ENCODE peak calls at places on chromosomes 4 and X, in four cellular contexts. C is H1, R is stomach, H is lower lobe of right lung. A is an unnamed sample. For H3K9me3, the result is how much of the 10 kb centered on the place peaks cover.

GRCh38 chr4:186676531-186677158 is 47.0 kb downstream of the FAT1 start:
- DNase-seq in R (no peak), H (no peak), C (no peak), A (no peak)

GRCh38 chrX:9997524-9997923 is 30.4 kb downstream of the CLDN34 start:
- DNase-seq in H (no peak), C (no peak), R (no peak), A (no peak)

GRCh38 chr4:8652181-8653078 is 59.9 kb downstream of the CPZ start:
- DNase-seq in C (no peak), H (no peak), R (peak), A (no peak)

GRCh38 chr4:157521916-157522315 is 301.4 kb downstream of the GRIA2 start:
- DNase-seq in C (no peak), R (no peak), H (no peak), A (no peak)

GRCh38 chr4:8308856-8309771 is 39.6 kb downstream of the HTRA3 start:
- DNase-seq in H (peak), R (no peak), C (no peak), A (peak)

GRCh38 chrX:9724711-9725110 is 40.9 kb downstream of the GPR143 start:
- DNase-seq in C (no peak), H (no peak), R (no peak), A (no peak)

GRCh38 chr4:100362363-100362762 is 155.5 kb downstream of the EMCN start:
- DNase-seq in C (no peak), R (no peak), H (no peak), A (no peak)

GRCh38 chrX:68396953-68397352 is 36.3 kb downstream of the OPHN1 start:
- DNase-seq in H (no peak), C (no peak), R (no peak), A (peak)

GRCh38 chr4:82746705-82747567 is 51.7 kb downstream of the SCD5 start:
- DNase-seq in C (no peak), H (no peak), R (no peak), A (no peak)

GRCh38 chr4:59655996-59656395 is 1544.1 kb upstream of the ADGRL3 start:
- DNase-seq in H (no peak), R (no peak), C (no peak), A (no peak)

GRCh38 chrX:2928583-2929434 is at the start of gene ARSD:
- DNase-seq in R (peak), H (peak), C (peak), A (peak)

GRCh38 chr4:153489856-153490558 is 23.8 kb downstream of the TMEM131L start:
- DNase-seq in H (no peak), C (no peak), R (no peak), A (no peak)

GRCh38 chrX:133569217-133569616 is 153.9 kb upstream of the GPC4 start:
- DNase-seq in H (no peak), R (no peak), C (no peak), A (no peak)

GRCh38 chr4:67886281-67886680 is 2.5 kb upstream of the TMPRSS11D start:
- DNase-seq in R (no peak), C (no peak), H (no peak), A (no peak)

GRCh38 chrX:138872537-138872936 is 161.0 kb upstream of the FGF13 start:
- DNase-seq in R (no peak), C (no peak), H (no peak), A (no peak)

GRCh38 chr4:70721747-70722146 is at the start of gene RUFY3:
- DNase-seq in C (no peak), R (no peak), H (no peak), A (peak)

GRCh38 chr4:139928568-139928967 is 225.4 kb downstream of the MAML3 start:
- DNase-seq in R (no peak), C (no peak), H (no peak), A (no peak)

GRCh38 chr4:54678826-54679225 is 21.1 kb downstream of the KIT start:
- DNase-seq in R (no peak), C (no peak), H (no peak), A (no peak)

GRCh38 chr4:70544279-70544870 is 26.0 kb downstream of the AMTN start:
- DNase-seq in H (no peak), R (no peak), C (no peak), A (no peak)

GRCh38 chr4:159248383-159249178 is 145.7 kb downstream of the RAPGEF2 start:
- DNase-seq in R (no peak), H (no peak), C (no peak), A (no peak)

GRCh38 chr4:145345401-145345800 is 136.3 kb upstream of the SMAD1 start:
- DNase-seq in C (no peak), H (no peak), R (no peak), A (no peak)

GRCh38 chrX:119685225-119686066 is 7.5 kb downstream of the SEPTIN6 start:
- DNase-seq in C (no peak), H (no peak), R (no peak), A (no peak)

GRCh38 chr4:17702666-17703065 is 78.8 kb downstream of the FAM184B start:
- DNase-seq in C (no peak), R (no peak), H (no peak), A (no peak)

GRCh38 chrX:1118572-1119199 is 93.8 kb downstream of the CRLF2 start:
- DNase-seq in C (no peak), R (no peak), H (no peak), A (no peak)

GRCh38 chr4:137471895-137472294 is 60.4 kb downstream of the PCDH18 start:
- DNase-seq in R (no peak), H (no peak), C (no peak), A (no peak)

GRCh38 chr4:48032721-48033120 is 16.1 kb downstream of the NIPAL1 start:
- DNase-seq in R (no peak), H (no peak), C (no peak), A (no peak)

GRCh38 chr4:140069068-140069467 is 84.9 kb downstream of the MAML3 start:
- DNase-seq in R (peak), C (no peak), H (no peak), A (no peak)

GRCh38 chr4:141571368-141571767 is 65.0 kb upstream of the IL15 start:
- DNase-seq in R (no peak), H (no peak), C (no peak), A (peak)

GRCh38 chr4:24470681-24471622 is 113.4 kb downstream of the DHX15 start:
- DNase-seq in R (no peak), C (no peak), H (peak), A (peak)

GRCh38 chr4:13543648-13544555 is at the start of gene NKX3-2:
- DNase-seq in C (no peak), R (no peak), H (no peak), A (no peak)

GRCh38 chr4:69910016-69910782 is 20.7 kb upstream of the CSN1S1 start:
- DNase-seq in H (no peak), C (no peak), R (no peak), A (no peak)

GRCh38 chr4:41437264-41437566 is 100.7 kb upstream of the LIMCH1 start:
- DNase-seq in H (no peak), C (no peak), R (no peak), A (peak)

GRCh38 chr4:167555338-167556022 is 321.2 kb upstream of the SPOCK3 start:
- DNase-seq in H (no peak), C (no peak), R (no peak), A (no peak)

GRCh38 chr4:61210186-61210939 is 10.2 kb downstream of the ADGRL3 start:
- DNase-seq in C (no peak), H (no peak), R (no peak), A (no peak)

GRCh38 chrX:110317079-110317819 is 636 bp downstream of the AMMECR1 start:
- DNase-seq in H (peak), C (no peak), R (peak), A (peak)

GRCh38 chrX:152810403-152810802 is 20.2 kb downstream of the CETN2 start:
- DNase-seq in C (no peak), H (no peak), R (no peak), A (peak)

GRCh38 chrX:13078739-13079444 is 34.5 kb upstream of the FAM9C start:
- DNase-seq in R (peak), H (no peak), C (no peak), A (no peak)

GRCh38 chr4:205097-205756 is 80.9 kb downstream of the ZNF718 start:
- DNase-seq in R (no peak), C (no peak), H (no peak), A (no peak)

GRCh38 chr4:212438-213174 is 88.3 kb downstream of the ZNF718 start:
- DNase-seq in H (peak), C (no peak), R (peak), A (no peak)

GRCh38 chr4:206054-206453 is 81.8 kb downstream of the ZNF718 start:
- DNase-seq in C (no peak), H (no peak), R (no peak), A (no peak)

GRCh38 chr4:213971-214370 is 89.7 kb downstream of the ZNF718 start:
- DNase-seq in C (no peak), R (no peak), H (no peak), A (no peak)

GRCh38 chr4:211033-211511 is 86.8 kb downstream of the ZNF718 start:
- DNase-seq in C (no peak), R (no peak), H (no peak), A (no peak)
- H3K9me3 ChIP-seq in C (under half), R (half or more), H (under half), A (under half)

GRCh38 chrX:109155161-109155560 is 326.7 kb downstream of the GUCY2F start:
- DNase-seq in R (no peak), C (no peak), H (no peak), A (no peak)
- TF ChIP-seq CTCF in R (no peak), C (no peak), H (no peak), A (no peak)

GRCh38 chr4:183798249-183798920 is 106.7 kb upstream of the STOX2 start:
- DNase-seq in R (no peak), C (no peak), H (peak), A (no peak)
- H3K9me3 ChIP-seq in R (under half), C (under half), H (under half), A (under half)

GRCh38 chrX:66001596-66001995 is 38.3 kb downstream of the VSIG4 start:
- DNase-seq in H (no peak), R (no peak), C (no peak), A (no peak)

GRCh38 chrX:66000178-66000577 is 39.7 kb downstream of the VSIG4 start:
- DNase-seq in H (no peak), R (no peak), C (no peak), A (no peak)

GRCh38 chrX:66004928-66005831 is 34.7 kb downstream of the VSIG4 start:
- DNase-seq in C (no peak), R (no peak), H (no peak), A (no peak)

GRCh38 chrX:66000628-66001275 is 39.1 kb downstream of the VSIG4 start:
- DNase-seq in R (no peak), C (no peak), H (no peak), A (no peak)

DNA sequence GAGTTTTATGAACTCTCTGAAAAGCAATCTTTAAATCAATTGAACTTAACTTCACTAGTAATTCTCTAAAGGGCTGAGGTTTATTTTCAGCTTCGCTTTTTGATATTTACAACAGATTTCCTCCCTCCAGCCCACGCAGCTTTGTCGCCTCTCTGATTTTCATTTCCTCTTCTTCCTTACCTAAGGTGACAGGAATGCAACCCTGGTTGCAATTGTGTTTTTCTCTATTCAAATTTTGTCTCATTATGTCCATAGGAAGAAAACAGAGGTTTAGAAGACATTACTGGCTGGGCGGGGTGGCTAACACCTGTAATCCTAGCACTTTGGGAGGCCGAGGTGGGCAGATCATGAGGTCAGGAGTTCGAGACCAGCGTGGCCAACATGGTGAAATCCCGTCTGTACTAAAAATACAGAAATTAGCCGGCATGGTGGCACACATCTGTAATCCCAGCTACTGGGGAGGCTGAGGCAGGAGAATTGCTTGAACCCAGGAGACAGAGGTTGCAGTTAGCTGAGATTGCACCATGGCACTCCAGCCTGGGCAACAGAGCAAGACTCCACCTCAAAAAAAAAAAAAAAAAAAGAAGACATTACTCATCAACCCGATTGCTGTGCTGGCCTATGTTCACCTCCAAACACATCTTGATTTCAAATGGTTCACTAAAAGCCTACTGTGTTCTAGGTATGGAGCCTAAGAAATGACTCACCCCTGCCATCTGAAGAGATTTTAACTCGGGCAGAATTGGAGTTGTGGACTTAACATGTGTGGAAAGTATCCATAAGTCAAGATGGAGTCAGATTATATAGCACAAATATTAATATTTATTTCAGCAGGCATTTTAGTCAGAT is 36.8 kb downstream of the VSIG4 start:
- DNase-seq in H (no peak), C (no peak), R (no peak), A (no peak)
- TF ChIP-seq CTCF in H (no peak), C (no peak), R (no peak), A (no peak)

GRCh38 chrX:136587532-136587931 is 55.5 kb downstream of the VGLL1 start:
- DNase-seq in H (no peak), R (no peak), C (no peak), A (no peak)
- H3K9me3 ChIP-seq in H (under half), R (under half), C (under half), A (under half)

GRCh38 chr4:2595436-2595835 is 59.0 kb downstream of the FAM193A start:
- DNase-seq in H (no peak), C (no peak), R (no peak), A (peak)

GRCh38 chr4:2600878-2601277 is 64.4 kb downstream of the FAM193A start:
- DNase-seq in C (no peak), H (no peak), R (no peak), A (no peak)

GRCh38 chr4:2604614-2605013 is 68.2 kb downstream of the FAM193A start:
- DNase-seq in H (no peak), R (no peak), C (no peak), A (no peak)

GRCh38 chr4:2596153-2596552 is 59.7 kb downstream of the FAM193A start:
- DNase-seq in H (no peak), C (no peak), R (no peak), A (no peak)

GRCh38 chr4:2598661-2599654 is 62.5 kb downstream of the FAM193A start:
- DNase-seq in H (no peak), R (no peak), C (no peak), A (peak)
- TF ChIP-seq CTCF in H (peak), R (no peak), C (peak), A (peak)

GRCh38 chr4:109319156-109319555 is 16.7 kb upstream of the COL25A1 start:
- DNase-seq in C (no peak), R (no peak), H (no peak), A (no peak)
- H3K9me3 ChIP-seq in C (under half), R (half or more), H (under half), A (under half)

A was measured in BE2C.